ENCODE peak calls at places on chromosomes 1 and 21, in six cellular contexts. G is endodermal cell, X is NCI-H510A treated with DMSO at 0.1 percent for 48 hours, Y is cardiac fibroblast, E is aorta, O is vagina. A is an unnamed sample.

GRCh38 chr1:94045465-94046056 is 75.4 kb downstream of the ABCA4 start:
- DNase-seq in G (peak), X (peak), Y (peak), E (peak), O (no peak), A (peak)

GRCh38 chr1:45299981-45300668 is 26.6 kb upstream of the HPDL start:
- DNase-seq in G (peak), X (peak), Y (peak), E (no peak), O (no peak), A (peak)

GRCh38 chr21:43294194-43294902 is 125.5 kb downstream of the CRYAA start:
- DNase-seq in G (no peak), X (no peak), Y (no peak), E (no peak), O (no peak), A (no peak)

GRCh38 chr21:42384999-42385398 is 10.9 kb downstream of the TMPRSS3 start:
- DNase-seq in G (no peak), X (no peak), Y (no peak), E (peak), O (no peak), A (no peak)

GRCh38 chr1:16348414-16349182 is 3.7 kb downstream of the FBXO42 start:
- DNase-seq in G (no peak), X (no peak), Y (peak), E (no peak), O (no peak), A (peak)

GRCh38 chr1:65949230-65949626 is 156.5 kb downstream of the PDE4B start:
- DNase-seq in G (no peak), X (no peak), Y (peak), E (no peak), O (no peak), A (no peak)

GRCh38 chr1:211965108-211965805 is 70.1 kb downstream of the INTS7 start:
- DNase-seq in G (no peak), X (no peak), Y (no peak), E (no peak), O (no peak), A (no peak)

GRCh38 chr21:46214478-46215340 is 13.9 kb downstream of the LSS start:
- DNase-seq in G (peak), X (no peak), Y (no peak), E (peak), O (no peak), A (no peak)

GRCh38 chr1:20095564-20096434 is 23.5 kb downstream of the PLA2G2D start:
- DNase-seq in G (no peak), X (peak), Y (peak), E (peak), O (no peak), A (no peak)

GRCh38 chr1:226064816-226065248 is 2.3 kb downstream of the H3-3A start:
- DNase-seq in G (peak), X (peak), Y (peak), E (no peak), O (no peak), A (peak)

GRCh38 chr1:39896909-39897685 is 4.6 kb downstream of the MYCL start:
- DNase-seq in G (peak), X (peak), Y (no peak), E (no peak), O (no peak), A (peak)

GRCh38 chr1:87983841-87984240 is 655.2 kb downstream of the LMO4 start:
- DNase-seq in G (no peak), X (no peak), Y (peak), E (no peak), O (no peak), A (no peak)

GRCh38 chr1:15508700-15509487 is 15.1 kb downstream of the CASP9 start:
- DNase-seq in G (peak), X (no peak), Y (no peak), E (peak), O (no peak), A (peak)

GRCh38 chr1:32926562-32926961 is 25.4 kb upstream of the TMEM54 start:
- DNase-seq in G (no peak), X (no peak), Y (no peak), E (no peak), O (no peak), A (peak)

GRCh38 chr21:45935628-45936027 is 45.9 kb upstream of the COL6A1 start:
- DNase-seq in G (no peak), X (no peak), Y (peak), E (peak), O (no peak), A (peak)

GRCh38 chr21:42316891-42317290 is 1.7 kb upstream of the TFF3 start:
- DNase-seq in G (peak), X (peak), Y (no peak), E (no peak), O (peak), A (no peak)

GRCh38 chr21:38165466-38166213 is 91.2 kb upstream of the KCNJ15 start:
- DNase-seq in G (peak), X (no peak), Y (peak), E (no peak), O (no peak), A (no peak)

GRCh38 chr1:53541761-53542550 is 82.8 kb downstream of the DMRTB1 start:
- DNase-seq in G (peak), X (peak), Y (peak), E (peak), O (no peak), A (peak)

GRCh38 chr21:33368124-33368523 is 35.1 kb upstream of the IFNGR2 start:
- DNase-seq in G (no peak), X (no peak), Y (no peak), E (no peak), O (no peak), A (no peak)

GRCh38 chr1:58858344-58858673 is 74.5 kb upstream of the JUN start:
- DNase-seq in G (no peak), X (no peak), Y (no peak), E (no peak), O (no peak), A (no peak)

GRCh38 chr1:41356752-41357151 is 4.5 kb upstream of the FOXO6 start:
- DNase-seq in G (no peak), X (no peak), Y (no peak), E (no peak), O (peak), A (no peak)

GRCh38 chr21:29080454-29080930 is 7.0 kb upstream of the CCT8 start:
- DNase-seq in G (no peak), X (no peak), Y (no peak), E (no peak), O (no peak), A (no peak)

GRCh38 chr1:156100205-156100995 is 14.1 kb upstream of the LMNA start:
- DNase-seq in G (no peak), X (no peak), Y (no peak), E (no peak), O (no peak), A (no peak)

GRCh38 chr1:154959448-154959825 is 2.1 kb downstream of the PYGO2 start:
- DNase-seq in G (no peak), X (no peak), Y (no peak), E (no peak), O (no peak), A (no peak)

GRCh38 chr1:231628207-231628876 is 1.8 kb downstream of the DISC1 start:
- DNase-seq in G (no peak), X (no peak), Y (no peak), E (no peak), O (no peak), A (no peak)

GRCh38 chr1:46526013-46526688 is 25.3 kb downstream of the KNCN start:
- DNase-seq in G (no peak), X (no peak), Y (no peak), E (no peak), O (no peak), A (no peak)